ENCODE peak calls at places on chromosomes 2 and 18, in six cellular contexts. J, O, K, P, M and D are unnamed samples.

GRCh38 chr2:10655074-10655840 is 34.5 kb downstream of the NOL10 start:
- DNase-seq in J (no peak), K (no peak), P (no peak), O (no peak), M (no peak), D (no peak)

GRCh38 chr2:241034490-241035141 is 36.2 kb downstream of the SNED1 start:
- DNase-seq in K (no peak), P (no peak), M (no peak), O (no peak), J (no peak), D (peak)

GRCh38 chr18:25843791-25844190 is 246.6 kb downstream of the SS18 start:
- DNase-seq in P (no peak), J (no peak), K (no peak), O (no peak), M (no peak), D (no peak)

GRCh38 chr2:240820607-240821428 is 799 bp upstream of the KIF1A start:
- DNase-seq in M (no peak), P (no peak), J (no peak), O (no peak), K (no peak), D (peak)

GRCh38 chr18:58269931-58270330 is 225.9 kb downstream of the NEDD4L start:
- DNase-seq in P (no peak), O (no peak), J (no peak), M (no peak), K (no peak), D (no peak)

GRCh38 chr2:28615691-28616090 is 119.8 kb downstream of the PLB1 start:
- DNase-seq in K (no peak), P (no peak), O (peak), J (no peak), M (no peak), D (no peak)

GRCh38 chr2:171598713-171599319 is 76.5 kb downstream of the CYBRD1 start:
- DNase-seq in K (no peak), O (peak), J (peak), P (peak), M (no peak), D (no peak)

GRCh38 chr18:68354176-68354575 is 360.7 kb downstream of the TMX3 start:
- DNase-seq in O (no peak), K (no peak), J (no peak), M (no peak), P (no peak), D (no peak)

GRCh38 chr18:13612111-13612997 is 114.0 kb downstream of the FAM210A start:
- DNase-seq in O (no peak), J (no peak), P (peak), K (no peak), M (no peak), D (no peak)

GRCh38 chr2:110099036-110099420 is 16.6 kb downstream of the MALL start:
- DNase-seq in J (no peak), K (no peak), P (no peak), O (no peak), M (no peak), D (no peak)

GRCh38 chr2:48444404-48444803 is 85.5 kb upstream of the STON1 start:
- DNase-seq in J (no peak), M (no peak), K (no peak), O (no peak), P (no peak), D (no peak)

GRCh38 chr2:240810621-240811020 is 9.4 kb downstream of the KIF1A start:
- DNase-seq in M (peak), O (no peak), K (peak), P (no peak), J (no peak), D (no peak)

GRCh38 chr2:235807347-235807746 is 313.5 kb downstream of the AGAP1 start:
- DNase-seq in P (no peak), O (no peak), J (no peak), M (no peak), K (no peak), D (no peak)

GRCh38 chr18:48408111-48408726 is 964 bp downstream of the ZBTB7C start:
- DNase-seq in M (no peak), O (no peak), P (peak), J (peak), K (peak), D (no peak)

GRCh38 chr2:181818826-181819225 is 72.7 kb upstream of the ITPRID2 start:
- DNase-seq in P (no peak), K (no peak), M (no peak), J (no peak), O (no peak), D (no peak)

GRCh38 chr2:197759013-197759412 is 26.1 kb downstream of the BOLL start:
- DNase-seq in M (no peak), J (no peak), P (no peak), O (no peak), K (no peak), D (no peak)

GRCh38 chr18:32469190-32469611 is 1.5 kb downstream of the GAREM1 start:
- DNase-seq in K (peak), M (peak), P (peak), J (peak), O (peak), D (no peak)

GRCh38 chr2:72539145-72539552 is 286.7 kb downstream of the EXOC6B start:
- DNase-seq in O (peak), P (no peak), M (no peak), K (no peak), J (peak), D (no peak)

GRCh38 chr18:499351-500229 is 911 bp downstream of the COLEC12 start:
- DNase-seq in O (peak), P (no peak), K (no peak), M (no peak), J (peak), D (no peak)

GRCh38 chr2:61179701-61180639 is 18.0 kb downstream of the C2orf74 start:
- DNase-seq in M (peak), P (no peak), K (peak), J (peak), O (peak), D (no peak)

GRCh38 chr2:172578860-172579512 is 23.1 kb downstream of the PDK1 start:
- DNase-seq in J (no peak), P (no peak), K (no peak), M (no peak), O (no peak), D (no peak)

GRCh38 chr2:43274721-43275120 is 48.3 kb upstream of the ZFP36L2 start:
- DNase-seq in O (no peak), J (no peak), P (no peak), M (no peak), K (peak), D (no peak)

GRCh38 chr2:237603718-237604362 is 13.3 kb upstream of the RAB17 start:
- DNase-seq in J (peak), M (no peak), O (peak), P (peak), K (no peak), D (no peak)

GRCh38 chr2:173545364-173545734 is 190.7 kb downstream of the CDCA7 start:
- DNase-seq in O (peak), M (no peak), J (peak), K (no peak), P (no peak), D (no peak)

GRCh38 chr2:27891063-27891819 is 712 bp downstream of the BABAM2 start:
- DNase-seq in O (peak), J (peak), K (peak), P (peak), M (peak), D (no peak)

GRCh38 chr2:201546576-201546975 is 95.0 kb downstream of the STRADB start:
- DNase-seq in M (no peak), P (no peak), O (peak), J (peak), K (no peak), D (no peak)

DNA sequence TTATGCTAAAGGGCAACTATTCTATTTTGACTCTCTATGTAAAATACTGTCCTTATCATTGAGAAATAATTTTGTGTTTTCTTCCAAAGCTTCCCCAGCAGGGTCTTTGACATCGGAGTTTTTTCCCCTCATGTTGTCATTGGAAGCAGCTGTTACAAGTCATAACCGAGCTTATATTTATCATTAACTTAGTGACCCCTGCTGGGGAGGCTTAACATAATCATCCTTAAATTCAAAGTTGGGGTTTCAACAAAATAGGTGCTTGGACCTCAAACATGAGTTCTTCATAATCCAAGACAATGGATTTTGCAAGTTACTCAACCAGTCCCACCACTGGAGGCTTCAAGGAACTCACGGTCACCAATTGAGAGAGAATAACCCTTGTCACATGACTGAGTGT is 330.9 kb downstream of the DCC start:
- DNase-seq in O (peak), M (no peak), P (peak), K (no peak), J (peak), D (no peak)
- TF ChIP-seq CTCF in O (peak), M (no peak), P (no peak), K (peak), J (no peak), D (peak)

DNA sequence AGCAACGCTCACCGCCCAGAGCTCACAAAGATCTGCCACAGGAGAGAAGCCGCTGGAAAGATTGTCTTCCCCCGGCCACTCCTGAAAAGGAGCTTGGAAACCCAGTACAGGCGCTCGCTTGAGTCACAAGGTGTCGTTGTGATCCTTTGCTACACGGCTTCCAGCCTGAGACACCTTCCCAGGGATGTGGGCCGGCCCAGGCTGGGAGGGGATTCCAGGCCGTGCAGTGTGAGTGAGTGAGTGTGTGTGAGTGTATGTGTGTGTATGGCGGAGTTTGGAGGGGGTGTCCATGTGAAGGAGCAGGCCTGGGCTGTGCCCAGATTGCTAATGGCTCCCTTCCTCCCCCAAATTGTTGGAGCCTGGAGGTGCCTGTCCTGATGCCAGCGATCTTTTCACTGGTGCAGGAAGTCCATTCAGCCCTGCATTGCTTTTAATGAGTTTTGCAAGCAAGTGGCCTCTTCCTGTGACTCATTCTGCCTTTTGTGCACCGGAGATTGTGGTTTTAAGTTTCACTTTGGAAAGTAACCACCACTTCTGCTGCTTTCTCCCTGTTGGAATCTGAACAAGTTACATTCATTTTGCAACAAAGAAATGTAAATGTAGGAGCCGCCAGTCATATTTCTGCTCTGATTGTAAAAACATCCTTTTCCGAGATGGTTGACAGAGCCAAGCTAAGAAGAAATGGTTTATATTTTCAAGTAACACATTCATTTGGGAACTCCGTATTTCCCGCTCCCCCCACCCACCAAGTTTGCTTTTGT is 83.7 kb downstream of the LPIN1 start:
- DNase-seq in M (peak), J (peak), P (peak), O (peak), K (peak), D (peak)
- TF ChIP-seq CTCF in M (peak), J (peak), P (no peak), O (peak), K (no peak), D (peak)

DNA sequence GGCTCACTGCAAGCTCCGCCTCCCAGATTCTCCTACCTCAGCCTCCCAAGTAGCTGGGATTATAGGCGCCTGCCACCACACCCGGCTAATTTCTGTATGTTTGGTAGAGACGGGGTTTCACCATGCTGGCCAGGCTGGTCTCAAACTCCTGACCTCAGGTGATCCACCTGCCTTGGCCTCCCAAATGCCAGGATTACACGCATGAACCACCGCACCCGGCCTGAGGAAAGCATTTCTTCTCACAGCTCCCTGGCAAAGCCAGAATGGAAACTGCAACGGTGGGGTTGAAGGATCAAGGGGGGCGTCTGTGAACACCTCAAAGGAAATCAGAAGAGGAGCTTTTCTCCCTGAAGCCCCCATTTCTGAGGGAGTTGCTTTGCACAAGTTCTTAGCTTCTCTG is 11.2 kb upstream of the TEX51 start:
- DNase-seq in O (no peak), J (no peak), K (peak), M (no peak), P (no peak), D (no peak)
- TF ChIP-seq CTCF in O (no peak), J (no peak), K (no peak), M (no peak), P (no peak), D (no peak)

GRCh38 chr18:11163668-11164067 is 14.3 kb upstream of the PIEZO2 start:
- DNase-seq in P (no peak), K (no peak), M (no peak), O (peak), J (no peak), D (no peak)
- TF ChIP-seq CTCF in P (peak), K (peak), M (peak), O (peak), J (no peak), D (no peak)

GRCh38 chr18:77061946-77062517 is 70.6 kb downstream of the MBP start:
- DNase-seq in M (no peak), O (peak), P (peak), J (no peak), K (no peak), D (no peak)
- TF ChIP-seq CTCF in M (no peak), O (peak), P (peak), J (no peak), K (no peak), D (no peak)

GRCh38 chr2:3626817-3627499 is 31.0 kb upstream of the ALLC start:
- DNase-seq in M (peak), O (no peak), K (peak), J (no peak), P (no peak), D (peak)
- TF ChIP-seq CTCF in M (no peak), O (no peak), K (no peak), J (no peak), P (no peak), D (no peak)

DNA sequence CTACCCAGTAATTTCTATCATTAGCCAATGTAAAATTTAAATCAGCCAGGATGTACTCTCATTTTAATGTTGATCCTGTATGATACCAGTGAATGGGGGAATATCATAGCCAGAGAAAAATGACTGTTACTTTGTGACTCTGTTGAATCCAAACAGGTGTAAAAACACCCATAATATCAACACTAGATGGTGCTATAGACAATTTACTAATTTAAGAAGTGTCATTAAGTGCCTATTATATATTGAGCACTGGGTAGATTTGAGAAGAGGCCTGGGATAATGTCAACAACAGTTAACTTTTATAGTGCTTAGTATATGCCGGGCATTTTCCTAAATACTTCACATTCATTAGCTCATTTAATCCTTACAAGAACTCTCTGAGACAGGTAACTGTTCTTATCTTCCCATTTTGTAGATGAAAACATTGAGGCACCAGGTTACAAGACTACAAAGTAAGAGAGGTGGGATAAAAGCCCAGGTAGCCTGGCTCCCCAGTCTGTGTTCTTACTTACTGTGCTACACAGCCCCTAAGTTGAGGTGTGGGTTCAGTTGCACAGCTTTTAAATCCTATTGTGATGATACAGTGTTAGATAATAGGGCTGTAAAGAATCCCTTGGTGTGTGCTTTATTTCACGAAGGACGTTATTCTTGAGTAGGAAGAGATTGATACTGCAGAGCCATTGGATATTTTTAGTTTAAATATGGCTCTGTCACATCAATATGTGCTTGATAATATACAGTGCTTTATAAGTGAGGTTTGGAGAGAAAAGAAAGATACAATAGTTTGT is 325.5 kb downstream of the AGPS start:
- DNase-seq in K (no peak), O (no peak), P (peak), M (no peak), J (no peak), D (no peak)
- TF ChIP-seq CTCF in K (no peak), O (no peak), P (peak), M (no peak), J (no peak), D (peak)

GRCh38 chr2:203396667-203397066 is 68.5 kb downstream of the ABI2 start:
- DNase-seq in P (no peak), M (no peak), J (no peak), K (no peak), O (no peak), D (no peak)
- TF ChIP-seq CTCF in P (no peak), M (no peak), J (peak), K (no peak), O (peak), D (peak)